ENCODE peak calls at places on chromosomes 4 and X, in ten cellular contexts. P, O, Q, L, C, U, X, W, V and I are unnamed samples.
A peak's percentile ranks its signal among the peaks of the same experiment; 100 is the strongest.

GRCh38 chr4:85498068-85498733 is 23.3 kb downstream of the ARHGAP24 start:
- DNase-seq in Q (no peak), V (peak; percentile 65), U (peak; percentile 56), P (peak; percentile 40), W (peak; percentile 44), C (peak; percentile 50), X (no peak), L (peak; percentile 49), O (no peak), I (peak; percentile 92)

GRCh38 chrX:40646489-40647306 is 663 bp downstream of the CXorf38 start:
- DNase-seq in V (peak; percentile 14), L (peak; percentile 42), Q (no peak), C (peak; percentile 34), P (peak; percentile 56), O (peak; percentile 72), U (peak; percentile 36), X (peak; percentile 6), W (peak; percentile 1), I (peak; percentile 43)

GRCh38 chr4:141388483-141388882 is 167.8 kb downstream of the ZNF330 start:
- DNase-seq in P (no peak), V (peak; percentile 88), X (no peak), W (peak; percentile 11), U (no peak), L (no peak), Q (no peak), C (no peak), O (no peak), I (peak; percentile 72)

GRCh38 chr4:123452585-123452984 is 56.0 kb downstream of the SPRY1 start:
- DNase-seq in U (peak; percentile 57), P (peak; percentile 46), O (no peak), Q (no peak), W (peak; percentile 91), L (no peak), V (peak; percentile 59), X (no peak), C (no peak), I (peak; percentile 95)

GRCh38 chr4:40956726-40957255 is 207.0 kb downstream of the NSUN7 start:
- DNase-seq in U (no peak), V (no peak), P (no peak), O (no peak), L (no peak), W (no peak), X (no peak), C (no peak), Q (no peak), I (peak; percentile 13)

GRCh38 chr4:151489462-151490203 is 80.7 kb downstream of the FHIP1A start:
- DNase-seq in L (no peak), P (no peak), V (no peak), X (no peak), W (no peak), Q (peak; percentile 92), C (no peak), U (peak; percentile 79), O (no peak), I (no peak)

GRCh38 chr4:182492456-182492855 is 249.3 kb downstream of the TENM3 start:
- DNase-seq in L (no peak), X (no peak), V (peak; percentile 41), U (no peak), Q (no peak), P (no peak), C (no peak), W (peak; percentile 51), O (no peak), I (peak; percentile 72)

GRCh38 chr4:139515531-139515958 is 40.5 kb downstream of the SETD7 start:
- DNase-seq in L (no peak), P (no peak), C (no peak), Q (no peak), W (no peak), V (peak; percentile 18), X (no peak), O (no peak), U (no peak), I (no peak)

GRCh38 chr4:176587920-176588319 is 204.8 kb downstream of the VEGFC start:
- DNase-seq in O (no peak), X (no peak), P (no peak), Q (no peak), L (no peak), C (no peak), V (peak; percentile 96), U (no peak), W (peak; percentile 56), I (peak; percentile 92)

GRCh38 chr4:182133033-182133432 is 110.2 kb upstream of the TENM3 start:
- DNase-seq in U (no peak), L (no peak), V (no peak), C (no peak), O (no peak), X (no peak), P (no peak), Q (no peak), W (no peak), I (no peak)

GRCh38 chr4:145756244-145756643 is 76.3 kb downstream of the C4orf51 start:
- DNase-seq in P (no peak), V (no peak), Q (no peak), U (no peak), X (no peak), O (no peak), W (no peak), C (no peak), L (no peak), I (no peak)

GRCh38 chr4:113627321-113627720 is 134.2 kb downstream of the CAMK2D start:
- DNase-seq in X (no peak), O (no peak), V (no peak), P (no peak), L (no peak), C (no peak), U (no peak), W (no peak), Q (no peak), I (no peak)

GRCh38 chr4:89056292-89056952 is 563 bp downstream of the FAM13A start:
- DNase-seq in O (no peak), U (no peak), L (no peak), Q (no peak), P (no peak), X (no peak), W (no peak), C (no peak), V (no peak), I (no peak)

GRCh38 chrX:111869639-111870034 is 6.3 kb upstream of the TRPC5OS start:
- DNase-seq in Q (peak; percentile 64), X (peak; percentile 37), P (peak; percentile 7), V (peak; percentile 61), C (peak; percentile 56), W (peak; percentile 27), L (peak; percentile 8), U (peak; percentile 30), O (peak; percentile 15), I (peak; percentile 43)

GRCh38 chrX:29488919-29489318 is 726.4 kb upstream of the MAGEB2 start:
- DNase-seq in W (no peak), C (no peak), P (no peak), L (no peak), Q (no peak), O (no peak), V (no peak), X (no peak), U (no peak), I (no peak)

GRCh38 chrX:51860679-51861078 is 32.7 kb upstream of the MAGED1 start:
- DNase-seq in L (peak; percentile 6), O (peak; percentile 6), C (peak; percentile 6), Q (peak; percentile 43), U (no peak), X (peak; percentile 7), W (no peak), P (peak; percentile 14), V (peak; percentile 60), I (peak; percentile 60)

GRCh38 chr4:87718221-87718620 is 68.1 kb downstream of the DMP1 start:
- DNase-seq in U (no peak), L (no peak), P (no peak), V (no peak), Q (no peak), X (no peak), W (no peak), C (no peak), O (no peak), I (peak; percentile 15)

GRCh38 chrX:19535481-19535880 is 20.2 kb upstream of the MAP3K15 start:
- DNase-seq in W (no peak), V (peak; percentile 46), P (no peak), O (no peak), U (no peak), X (no peak), C (no peak), Q (no peak), L (no peak), I (peak; percentile 38)
- TF ChIP-seq CTCF in W (peak; percentile 54), V (peak; percentile 45), P (no peak), O (peak; percentile 45), U (no peak), X (no peak), C (no peak), Q (peak; percentile 55), L (no peak), I (peak; percentile 42)

GRCh38 chr4:155800685-155801343 is 42.0 kb downstream of the GUCY1B1 start:
- DNase-seq in P (no peak), U (no peak), V (no peak), C (no peak), O (no peak), L (no peak), Q (no peak), X (no peak), W (no peak), I (no peak)

GRCh38 chr4:155799794-155800123 is 40.9 kb downstream of the GUCY1B1 start:
- DNase-seq in C (no peak), L (no peak), W (no peak), P (no peak), X (no peak), V (no peak), Q (no peak), O (no peak), U (no peak), I (no peak)

GRCh38 chr4:155794589-155794988 is 35.8 kb downstream of the GUCY1B1 start:
- DNase-seq in Q (no peak), V (no peak), O (no peak), X (no peak), C (no peak), U (no peak), W (no peak), L (no peak), P (no peak), I (no peak)

GRCh38 chr4:155799106-155799793 is 40.4 kb downstream of the GUCY1B1 start:
- DNase-seq in P (no peak), U (no peak), W (no peak), C (no peak), Q (no peak), V (no peak), L (no peak), X (no peak), O (no peak), I (peak; percentile 47)

GRCh38 chr4:155796031-155796430 is 37.2 kb downstream of the GUCY1B1 start:
- DNase-seq in Q (peak; percentile 32), C (no peak), U (no peak), L (no peak), W (peak; percentile 39), O (no peak), P (no peak), X (no peak), V (peak; percentile 31), I (peak; percentile 35)
- TF ChIP-seq CTCF in Q (peak; percentile 65), C (no peak), U (no peak), L (no peak), W (peak; percentile 75), O (no peak), P (peak; percentile 17), X (peak; percentile 58), V (peak; percentile 59), I (peak; percentile 41)

GRCh38 chr4:90799895-90800294 is 672.7 kb downstream of the CCSER1 start:
- DNase-seq in U (no peak), W (no peak), C (no peak), X (no peak), L (no peak), P (no peak), Q (no peak), O (no peak), V (peak; percentile 0), I (no peak)
- TF ChIP-seq CTCF in U (no peak), W (no peak), C (no peak), X (no peak), L (no peak), P (no peak), Q (peak; percentile 21), O (no peak), V (no peak), I (no peak)

GRCh38 chr4:7769936-7770674 is 169.6 kb downstream of the AFAP1 start:
- DNase-seq in Q (no peak), L (peak; percentile 55), X (peak; percentile 47), V (peak; percentile 51), C (peak; percentile 25), O (no peak), W (no peak), P (no peak), U (no peak), I (peak; percentile 35)
- TF ChIP-seq CTCF in Q (peak; percentile 74), L (peak; percentile 56), X (peak; percentile 14), V (peak; percentile 68), C (no peak), O (peak; percentile 30), W (peak; percentile 80), P (peak; percentile 41), U (no peak), I (peak; percentile 61)